ENCODE peak calls at places on chromosome 7, in nine cellular contexts. One of them, this sample, is unnamed.

GRCh38 chr7:36547361-36547760 is 157.7 kb downstream of the ANLN start:
- DNase-seq in stimulated activated CD8-positive, alpha-beta memory T cell treated with anti-CD3 and anti-CD28 coated beads, Interleukin-15, amount 100 ng/mL, for 4 hours: no peak
- DNase-seq in tibial artery: no peak
- DNase-seq in cerebellar cortex: peak; percentile 96
- DNase-seq in activated CD4-positive, alpha-beta T cell treated with anti-CD3 and anti-CD28 coated beads, Interleukin-2, amount 50 U/mL, for 4 hours: no peak
- DNase-seq in sigmoid colon: no peak
- DNase-seq in 8988T: no peak
- DNase-seq in left lung: no peak
- DNase-seq in activated effector memory CD4-positive, alpha-beta T cell treated with anti-CD3 and anti-CD28 coated beads, Interleukin-2, amount 50 U/mL, for 16 hours: no peak
- DNase-seq in this sample: no peak

GRCh38 chr7:74292757-74293576 is 3.8 kb downstream of the CLIP2 start:
- DNase-seq in stimulated activated CD8-positive, alpha-beta memory T cell treated with anti-CD3 and anti-CD28 coated beads, Interleukin-15, amount 100 ng/mL, for 4 hours: no peak
- DNase-seq in tibial artery: no peak
- DNase-seq in cerebellar cortex: no peak
- DNase-seq in activated CD4-positive, alpha-beta T cell treated with anti-CD3 and anti-CD28 coated beads, Interleukin-2, amount 50 U/mL, for 4 hours: no peak
- DNase-seq in sigmoid colon: no peak
- DNase-seq in 8988T: no peak
- DNase-seq in left lung: no peak
- DNase-seq in activated effector memory CD4-positive, alpha-beta T cell treated with anti-CD3 and anti-CD28 coated beads, Interleukin-2, amount 50 U/mL, for 16 hours: no peak
- DNase-seq in this sample: no peak

GRCh38 chr7:29851487-29851886 is 45.2 kb downstream of the WIPF3 start:
- DNase-seq in stimulated activated CD8-positive, alpha-beta memory T cell treated with anti-CD3 and anti-CD28 coated beads, Interleukin-15, amount 100 ng/mL, for 4 hours: no peak
- DNase-seq in tibial artery: no peak
- DNase-seq in cerebellar cortex: no peak
- DNase-seq in activated CD4-positive, alpha-beta T cell treated with anti-CD3 and anti-CD28 coated beads, Interleukin-2, amount 50 U/mL, for 4 hours: no peak
- DNase-seq in sigmoid colon: no peak
- DNase-seq in 8988T: no peak
- DNase-seq in left lung: no peak
- DNase-seq in activated effector memory CD4-positive, alpha-beta T cell treated with anti-CD3 and anti-CD28 coated beads, Interleukin-2, amount 50 U/mL, for 16 hours: no peak
- DNase-seq in this sample: no peak

GRCh38 chr7:51234139-51234538 is 82.5 kb downstream of the COBL start:
- DNase-seq in stimulated activated CD8-positive, alpha-beta memory T cell treated with anti-CD3 and anti-CD28 coated beads, Interleukin-15, amount 100 ng/mL, for 4 hours: no peak
- DNase-seq in tibial artery: no peak
- DNase-seq in cerebellar cortex: peak; percentile 93
- DNase-seq in activated CD4-positive, alpha-beta T cell treated with anti-CD3 and anti-CD28 coated beads, Interleukin-2, amount 50 U/mL, for 4 hours: no peak
- DNase-seq in sigmoid colon: no peak
- DNase-seq in 8988T: no peak
- DNase-seq in left lung: no peak
- DNase-seq in activated effector memory CD4-positive, alpha-beta T cell treated with anti-CD3 and anti-CD28 coated beads, Interleukin-2, amount 50 U/mL, for 16 hours: no peak
- DNase-seq in this sample: no peak

GRCh38 chr7:138952791-138953190 is 28.4 kb downstream of the KIAA1549 start:
- DNase-seq in stimulated activated CD8-positive, alpha-beta memory T cell treated with anti-CD3 and anti-CD28 coated beads, Interleukin-15, amount 100 ng/mL, for 4 hours: no peak
- DNase-seq in tibial artery: no peak
- DNase-seq in cerebellar cortex: no peak
- DNase-seq in activated CD4-positive, alpha-beta T cell treated with anti-CD3 and anti-CD28 coated beads, Interleukin-2, amount 50 U/mL, for 4 hours: no peak
- DNase-seq in sigmoid colon: no peak
- DNase-seq in 8988T: no peak
- DNase-seq in left lung: no peak
- DNase-seq in activated effector memory CD4-positive, alpha-beta T cell treated with anti-CD3 and anti-CD28 coated beads, Interleukin-2, amount 50 U/mL, for 16 hours: no peak
- DNase-seq in this sample: no peak

GRCh38 chr7:13945670-13946069 is 43.8 kb downstream of the ETV1 start:
- DNase-seq in stimulated activated CD8-positive, alpha-beta memory T cell treated with anti-CD3 and anti-CD28 coated beads, Interleukin-15, amount 100 ng/mL, for 4 hours: no peak
- DNase-seq in tibial artery: no peak
- DNase-seq in cerebellar cortex: peak; percentile 82
- DNase-seq in activated CD4-positive, alpha-beta T cell treated with anti-CD3 and anti-CD28 coated beads, Interleukin-2, amount 50 U/mL, for 4 hours: no peak
- DNase-seq in sigmoid colon: no peak
- DNase-seq in 8988T: no peak
- DNase-seq in left lung: peak; percentile 40
- DNase-seq in activated effector memory CD4-positive, alpha-beta T cell treated with anti-CD3 and anti-CD28 coated beads, Interleukin-2, amount 50 U/mL, for 16 hours: no peak
- DNase-seq in this sample: peak; percentile 55

GRCh38 chr7:87083865-87084519 is 24.5 kb upstream of the ELAPOR2 start:
- DNase-seq in stimulated activated CD8-positive, alpha-beta memory T cell treated with anti-CD3 and anti-CD28 coated beads, Interleukin-15, amount 100 ng/mL, for 4 hours: no peak
- DNase-seq in tibial artery: no peak
- DNase-seq in cerebellar cortex: no peak
- DNase-seq in activated CD4-positive, alpha-beta T cell treated with anti-CD3 and anti-CD28 coated beads, Interleukin-2, amount 50 U/mL, for 4 hours: no peak
- DNase-seq in sigmoid colon: no peak
- DNase-seq in 8988T: no peak
- DNase-seq in left lung: no peak
- DNase-seq in activated effector memory CD4-positive, alpha-beta T cell treated with anti-CD3 and anti-CD28 coated beads, Interleukin-2, amount 50 U/mL, for 16 hours: no peak
- DNase-seq in this sample: no peak

GRCh38 chr7:148566736-148567135 is 23.8 kb upstream of the C7orf33 start:
- DNase-seq in stimulated activated CD8-positive, alpha-beta memory T cell treated with anti-CD3 and anti-CD28 coated beads, Interleukin-15, amount 100 ng/mL, for 4 hours: no peak
- DNase-seq in tibial artery: no peak
- DNase-seq in cerebellar cortex: no peak
- DNase-seq in activated CD4-positive, alpha-beta T cell treated with anti-CD3 and anti-CD28 coated beads, Interleukin-2, amount 50 U/mL, for 4 hours: no peak
- DNase-seq in sigmoid colon: no peak
- DNase-seq in 8988T: no peak
- DNase-seq in left lung: no peak
- DNase-seq in activated effector memory CD4-positive, alpha-beta T cell treated with anti-CD3 and anti-CD28 coated beads, Interleukin-2, amount 50 U/mL, for 16 hours: no peak
- DNase-seq in this sample: no peak

GRCh38 chr7:20214787-20215669 is 2.2 kb downstream of the MACC1 start:
- DNase-seq in stimulated activated CD8-positive, alpha-beta memory T cell treated with anti-CD3 and anti-CD28 coated beads, Interleukin-15, amount 100 ng/mL, for 4 hours: no peak
- DNase-seq in tibial artery: no peak
- DNase-seq in cerebellar cortex: no peak
- DNase-seq in activated CD4-positive, alpha-beta T cell treated with anti-CD3 and anti-CD28 coated beads, Interleukin-2, amount 50 U/mL, for 4 hours: no peak
- DNase-seq in sigmoid colon: no peak
- DNase-seq in 8988T: no peak
- DNase-seq in left lung: no peak
- DNase-seq in activated effector memory CD4-positive, alpha-beta T cell treated with anti-CD3 and anti-CD28 coated beads, Interleukin-2, amount 50 U/mL, for 16 hours: no peak
- DNase-seq in this sample: peak; percentile 45

This sample was measured in mesenchymal stem cell.